ENCODE peak calls at places on chromosome 6, in nine cellular contexts. G is BJ; D is stimulated activated CD4-positive, alpha-beta T cell treated with anti-CD3 and anti-CD28 coated beads, Interleukin-12 subunit alpha, Interleukin-12 subunit beta, amount 100 ng/mL, for 24 hours; V is heart right ventricle; J is foreskin keratinocyte; O is putamen; U is left ventricle myocardium inferior; X is T-helper 2 cell; R is AG08395. S is an unnamed sample.

GRCh38 chr6:32082951-32083350 is 26.2 kb downstream of the TNXB start:
- DNase-seq in G (peak; percentile 66), D (no peak), V (peak; percentile 48), J (peak; percentile 76), O (no peak), U (peak; percentile 67), X (no peak), R (peak; percentile 95), S (peak; percentile 95)

GRCh38 chr6:35476004-35476403 is 7.8 kb downstream of the RPL10A start:
- DNase-seq in G (no peak), D (no peak), V (no peak), J (no peak), O (no peak), U (no peak), X (no peak), R (no peak), S (no peak)

GRCh38 chr6:142015011-142015410 is 117.7 kb upstream of the GJE1 start:
- DNase-seq in G (no peak), D (no peak), V (no peak), J (no peak), O (no peak), U (no peak), X (no peak), R (no peak), S (no peak)

GRCh38 chr6:158818580-158819212 is 472 bp downstream of the EZR start:
- DNase-seq in G (no peak), D (peak; percentile 43), V (peak; percentile 66), J (no peak), O (no peak), U (peak; percentile 55), X (peak; percentile 85), R (peak; percentile 63), S (peak; percentile 80)

GRCh38 chr6:25334793-25335192 is 55.6 kb downstream of the CARMIL1 start:
- DNase-seq in G (no peak), D (no peak), V (no peak), J (no peak), O (no peak), U (no peak), X (no peak), R (no peak), S (no peak)

GRCh38 chr6:139829557-139829956 is 455.1 kb upstream of the CITED2 start:
- DNase-seq in G (no peak), D (no peak), V (no peak), J (no peak), O (no peak), U (no peak), X (no peak), R (no peak), S (no peak)

GRCh38 chr6:41599015-41599835 is 39.0 kb upstream of the MDFI start:
- DNase-seq in G (no peak), D (no peak), V (no peak), J (no peak), O (no peak), U (no peak), X (no peak), R (no peak), S (no peak)

GRCh38 chr6:43171284-43172126 is 436 bp downstream of the SRF start:
- DNase-seq in G (no peak), D (no peak), V (no peak), J (no peak), O (peak; percentile 12), U (no peak), X (peak; percentile 48), R (no peak), S (peak; percentile 31)

GRCh38 chr6:113762611-113763010 is 94.5 kb upstream of the MARCKS start:
- DNase-seq in G (no peak), D (no peak), V (no peak), J (no peak), O (no peak), U (no peak), X (no peak), R (no peak), S (no peak)

GRCh38 chr6:41683460-41684310 is 45.4 kb downstream of the MDFI start:
- DNase-seq in G (no peak), D (peak; percentile 63), V (peak; percentile 86), J (peak; percentile 33), O (peak; percentile 87), U (peak; percentile 83), X (peak; percentile 81), R (peak; percentile 78), S (peak; percentile 94)

GRCh38 chr6:136968831-136969230 is 46.7 kb downstream of the SLC35D3 start:
- DNase-seq in G (no peak), D (no peak), V (peak; percentile 56), J (no peak), O (no peak), U (peak; percentile 82), X (no peak), R (no peak), S (no peak)

GRCh38 chr6:44270526-44271405 is 516 bp downstream of the TMEM151B start:
- DNase-seq in G (no peak), D (no peak), V (no peak), J (no peak), O (no peak), U (no peak), X (no peak), R (no peak), S (peak; percentile 42)

GRCh38 chr6:134295953-134296553 is 21.9 kb downstream of the SGK1 start:
- DNase-seq in G (peak; percentile 96), D (no peak), V (no peak), J (peak; percentile 94), O (no peak), U (no peak), X (no peak), R (peak; percentile 95), S (peak; percentile 91)

S was measured in GM03348.